ENCODE peak calls at places on chromosomes 5 and 9, in ten cellular contexts. G is GM12878, Z is HCT116, O is GM23338, Y is keratinocyte, J is fibroblast of lung, C is PC-9, Q is astrocyte, A is mammary epithelial cell, P is neural progenitor cell. U is an unnamed sample.

GRCh38 chr9:83280790-83281189 is 217.8 kb upstream of the RASEF start:
- DNase-seq in Z (no peak), Q (no peak), A (no peak), Y (no peak), O (no peak), J (no peak), G (no peak), P (no peak), C (no peak), U (no peak)

GRCh38 chr5:41817625-41818301 is 52.5 kb downstream of the OXCT1 start:
- DNase-seq in Z (no peak), Q (no peak), A (no peak), C (no peak), G (no peak), O (no peak), J (no peak), P (no peak), Y (no peak), U (no peak)

GRCh38 chr5:135309391-135310327 is 89.4 kb downstream of the MACROH2A1 start:
- DNase-seq in A (no peak), P (no peak), O (no peak), Y (no peak), G (no peak), C (no peak), J (no peak), Q (no peak), Z (no peak), U (peak)

GRCh38 chr9:127144670-127145458 is 22.4 kb upstream of the ANGPTL2 start:
- DNase-seq in P (no peak), C (no peak), J (no peak), Z (no peak), O (no peak), Q (no peak), Y (no peak), G (no peak), A (no peak), U (no peak)

GRCh38 chr5:11076945-11077613 is 316.0 kb upstream of the DAP start:
- DNase-seq in P (no peak), Q (no peak), G (no peak), Z (no peak), A (no peak), Y (no peak), O (no peak), C (no peak), J (no peak), U (no peak)

GRCh38 chr5:154523704-154524103 is 45.7 kb upstream of the HAND1 start:
- DNase-seq in A (peak), Z (no peak), Y (no peak), G (no peak), P (peak), J (peak), O (no peak), Q (no peak), C (no peak), U (peak)

GRCh38 chr9:105832311-105832710 is 138.0 kb downstream of the TMEM38B start:
- DNase-seq in Q (peak), C (no peak), J (peak), O (no peak), A (peak), P (no peak), G (no peak), Z (no peak), Y (no peak), U (no peak)

GRCh38 chr9:127170652-127171051 is 48.2 kb upstream of the ANGPTL2 start:
- DNase-seq in J (no peak), G (peak), P (no peak), O (no peak), Y (no peak), Z (no peak), Q (no peak), A (no peak), C (no peak), U (no peak)

GRCh38 chr5:180323929-180324632 is 29.1 kb downstream of the GFPT2 start:
- DNase-seq in P (no peak), Z (no peak), O (no peak), J (peak), G (no peak), C (no peak), Y (no peak), A (peak), Q (peak), U (no peak)

GRCh38 chr5:102579379-102579778 is 80.6 kb upstream of the SLCO6A1 start:
- DNase-seq in Z (no peak), O (no peak), P (no peak), Q (no peak), G (no peak), J (no peak), Y (no peak), A (no peak), C (no peak), U (no peak)

GRCh38 chr5:10030219-10030831 is 219.4 kb downstream of the ATPSCKMT start:
- DNase-seq in Z (peak), P (peak), J (peak), A (peak), G (no peak), C (no peak), O (peak), Y (no peak), Q (no peak), U (peak)

GRCh38 chr5:34684281-34684979 is 28.3 kb downstream of the RAI14 start:
- DNase-seq in C (peak), P (peak), J (peak), Y (peak), O (peak), Q (peak), A (peak), Z (peak), G (no peak), U (peak)

GRCh38 chr5:138668981-138669380 is 84.2 kb upstream of the CTNNA1 start:
- DNase-seq in J (peak), P (no peak), O (no peak), Y (no peak), Z (no peak), C (peak), Q (peak), A (no peak), G (no peak), U (peak)

GRCh38 chr9:97721396-97721795 is 24.3 kb upstream of the XPA start:
- DNase-seq in O (no peak), Y (no peak), C (no peak), G (no peak), Q (no peak), Z (no peak), J (no peak), A (no peak), P (no peak), U (peak)

GRCh38 chr9:129852575-129852974 is 17.3 kb downstream of the USP20 start:
- DNase-seq in Z (no peak), C (peak), G (no peak), O (no peak), J (no peak), P (no peak), Q (no peak), A (no peak), Y (no peak), U (no peak)

GRCh38 chr5:173885481-173886010 is 2.6 kb upstream of the CPEB4 start:
- DNase-seq in P (no peak), A (no peak), G (no peak), O (no peak), C (peak), J (no peak), Q (no peak), Y (no peak), Z (no peak), U (no peak)

DNA sequence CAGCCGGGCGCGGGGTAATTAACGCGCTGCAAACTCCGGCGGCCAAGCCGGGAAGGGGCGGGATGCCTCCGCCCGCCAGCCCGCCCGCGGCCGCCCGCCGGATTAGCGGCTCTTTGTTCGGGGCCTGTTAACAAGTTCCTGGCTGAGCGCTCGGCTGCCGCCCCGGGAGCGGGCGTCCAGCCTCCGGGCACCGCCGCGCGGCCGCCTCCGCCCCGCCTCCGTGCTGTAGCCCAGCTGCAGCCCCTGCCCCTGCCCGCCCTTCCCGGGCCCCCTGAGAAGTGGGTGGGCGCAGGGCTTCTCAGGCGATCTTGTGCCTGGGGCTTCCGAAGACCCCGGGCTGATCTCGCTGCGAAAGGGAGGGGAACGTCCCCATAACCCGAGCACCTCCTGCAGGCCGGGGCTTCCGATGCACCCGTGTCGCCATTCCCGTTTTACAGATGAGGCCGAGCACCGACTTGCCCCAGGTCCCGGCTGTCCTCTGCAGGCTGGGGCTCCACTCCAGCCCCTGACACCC is 7.6 kb downstream of the UNC5A start:
- DNase-seq in Q (no peak), A (no peak), P (peak), C (no peak), J (no peak), G (no peak), Z (no peak), Y (no peak), O (peak), U (peak)
- TF ChIP-seq EZH2 in Q (peak), A (no peak), P (peak), C (no peak), J (peak), G (no peak), Z (no peak), Y (peak), O (no peak), U (peak)

GRCh38 chr9:137168907-137169763 is 716 bp downstream of the LRRC26 start:
- DNase-seq in J (peak), C (peak), P (peak), Y (no peak), Z (peak), A (peak), Q (peak), G (no peak), O (peak), U (peak)

GRCh38 chr9:137168575-137168906 is 1.3 kb downstream of the LRRC26 start:
- DNase-seq in Z (no peak), G (no peak), C (no peak), O (peak), A (no peak), P (peak), J (no peak), Y (no peak), Q (no peak), U (peak)

GRCh38 chr9:137166242-137167112 is 3.4 kb downstream of the LRRC26 start:
- DNase-seq in P (no peak), G (no peak), O (no peak), Q (no peak), Z (no peak), Y (no peak), C (no peak), A (no peak), J (no peak), U (no peak)

GRCh38 chr9:137167113-137167751 is 2.6 kb downstream of the LRRC26 start:
- DNase-seq in A (no peak), J (no peak), G (no peak), P (no peak), O (peak), Y (no peak), Q (no peak), Z (no peak), C (no peak), U (peak)

DNA sequence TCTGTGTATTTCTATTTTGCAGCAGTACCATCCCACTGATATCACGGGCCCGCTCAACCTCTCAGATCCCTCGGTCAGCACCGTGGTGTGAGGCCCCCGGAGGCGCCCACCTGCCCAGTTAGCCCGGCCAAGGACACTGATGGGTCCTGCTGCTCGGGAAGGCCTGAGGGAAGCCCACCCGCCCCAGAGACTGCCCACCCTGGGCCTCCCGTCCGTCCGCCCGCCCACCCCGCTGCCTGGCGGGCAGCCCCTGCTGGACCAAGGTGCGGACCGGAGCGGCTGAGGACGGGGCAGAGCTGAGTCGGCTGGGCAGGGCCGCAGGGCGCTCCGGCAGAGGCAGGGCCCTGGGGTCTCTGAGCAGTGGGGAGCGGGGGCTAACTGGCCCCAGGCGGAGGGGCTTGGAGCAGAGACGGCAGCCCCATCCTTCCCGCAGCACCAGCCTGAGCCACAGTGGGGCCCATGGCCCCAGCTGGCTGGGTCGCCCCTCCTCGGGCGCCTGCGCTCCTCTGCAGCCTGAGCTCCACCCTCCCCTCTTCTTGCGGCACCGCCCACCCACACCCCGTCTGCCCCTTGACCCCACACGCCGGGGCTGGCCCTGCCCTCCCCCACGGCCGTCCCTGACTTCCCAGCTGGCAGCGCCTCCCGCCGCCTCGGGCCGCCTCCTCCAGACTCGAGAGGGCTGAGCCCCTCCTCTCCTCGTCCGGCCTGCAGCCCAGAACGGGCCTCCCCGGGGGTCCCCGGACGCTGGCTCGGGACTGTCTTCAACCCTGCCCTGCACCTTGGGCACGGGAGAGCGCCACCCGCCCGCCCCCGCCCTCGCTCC is 1.9 kb downstream of the LRRC26 start:
- DNase-seq in G (no peak), P (peak), A (no peak), J (no peak), O (peak), Y (no peak), C (no peak), Z (no peak), Q (no peak), U (no peak)
- TF ChIP-seq EZH2 in G (no peak), P (peak), A (no peak), J (peak), O (no peak), Y (no peak), C (no peak), Z (no peak), Q (peak), U (peak)

GRCh38 chr9:135715056-135715595 is 13.1 kb downstream of the KCNT1 start:
- DNase-seq in J (no peak), Q (no peak), C (no peak), G (no peak), A (no peak), O (no peak), Z (no peak), Y (no peak), P (no peak), U (no peak)

GRCh38 chr9:135711881-135712280 is 9.9 kb downstream of the KCNT1 start:
- DNase-seq in J (no peak), P (no peak), Z (no peak), C (no peak), O (no peak), G (no peak), A (no peak), Y (no peak), Q (no peak), U (no peak)

GRCh38 chr9:135716045-135716444 is 14.1 kb downstream of the KCNT1 start:
- DNase-seq in P (no peak), G (no peak), C (no peak), Z (no peak), Y (no peak), J (no peak), O (no peak), A (no peak), Q (no peak), U (no peak)

GRCh38 chr9:135712571-135713295 is 10.7 kb downstream of the KCNT1 start:
- DNase-seq in Y (no peak), Z (no peak), O (no peak), Q (no peak), A (no peak), J (no peak), P (no peak), C (no peak), G (no peak), U (no peak)

DNA sequence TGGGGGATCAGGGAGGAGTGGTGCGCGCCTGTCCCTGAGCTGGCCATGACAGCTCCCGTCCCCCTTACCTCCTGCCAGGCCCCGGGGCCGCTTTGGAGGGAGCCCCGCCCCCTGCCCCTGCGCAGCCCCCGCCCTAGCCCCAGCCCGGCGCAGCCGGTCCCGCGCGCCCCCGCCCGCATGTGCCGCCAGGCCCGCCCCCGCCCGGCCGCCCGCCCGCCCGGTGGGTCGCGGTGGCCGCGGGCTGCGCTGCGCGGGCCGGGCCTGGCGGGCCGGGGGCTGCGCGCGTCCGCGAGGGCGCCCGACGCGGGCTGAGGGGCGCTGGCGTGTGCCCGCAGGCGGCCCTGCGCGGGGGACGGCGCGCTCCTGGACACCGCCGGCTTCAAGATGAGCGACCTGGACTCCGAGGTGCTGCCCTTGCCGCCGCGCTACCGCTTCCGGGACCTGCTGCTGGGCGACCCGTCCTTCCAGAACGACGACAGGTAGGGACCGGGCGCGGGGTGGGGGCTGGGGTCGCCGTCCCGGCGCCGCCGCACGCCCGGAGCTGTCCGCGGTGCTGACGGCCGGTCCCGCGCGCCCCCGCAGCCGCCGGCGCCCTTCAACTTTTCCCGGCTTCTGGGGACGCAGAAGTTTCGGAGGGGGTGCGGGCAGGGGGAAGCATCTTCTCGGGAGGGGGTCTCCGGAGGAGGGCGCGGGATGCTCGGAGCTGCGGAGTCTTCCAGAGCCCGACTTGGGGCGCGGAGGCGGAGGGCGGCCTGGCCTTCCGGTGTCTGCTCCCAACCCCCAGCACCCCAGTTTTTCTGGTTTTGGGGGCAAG is 12.5 kb downstream of the KCNT1 start:
- DNase-seq in C (no peak), Z (no peak), Y (no peak), G (no peak), J (no peak), O (peak), P (peak), Q (no peak), A (no peak), U (no peak)
- TF ChIP-seq EZH2 in C (no peak), Z (no peak), Y (no peak), G (no peak), J (no peak), O (no peak), P (peak), Q (no peak), A (no peak), U (no peak)

DNA sequence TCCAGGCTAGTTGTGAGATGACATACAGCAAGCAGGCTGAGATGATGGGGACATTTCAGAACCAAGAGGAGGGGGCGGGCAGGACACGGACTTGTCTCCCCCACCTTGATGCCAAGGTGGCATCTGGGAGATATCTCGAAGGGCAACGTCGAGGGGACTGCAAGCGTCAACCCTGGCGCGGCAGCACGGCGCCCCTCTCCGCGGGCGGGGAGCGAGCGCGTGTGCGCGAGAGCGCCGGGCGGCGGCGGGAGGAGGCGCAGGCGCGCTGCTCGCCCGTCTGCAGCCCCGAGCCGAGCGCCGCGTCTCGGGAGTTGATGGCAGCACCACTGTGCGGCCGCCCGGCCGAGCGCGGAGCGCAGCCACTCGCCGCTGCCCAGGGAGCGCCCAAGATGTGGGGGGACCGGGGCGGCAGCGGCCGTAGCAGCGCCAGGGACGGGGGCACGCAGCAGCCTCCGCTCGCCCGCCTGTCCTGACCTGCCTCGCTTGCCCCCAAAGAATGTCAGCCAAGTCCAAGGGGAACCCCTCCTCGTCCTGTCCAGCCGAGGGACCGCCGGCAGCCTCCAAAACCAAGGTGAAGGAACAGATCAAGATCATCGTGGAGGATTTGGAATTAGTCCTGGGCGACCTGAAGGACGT is at the start of gene PRR16:
- DNase-seq in O (peak), Y (no peak), Q (peak), G (no peak), J (peak), Z (no peak), A (peak), C (no peak), P (peak), U (peak)
- TF ChIP-seq EZH2 in O (no peak), Y (peak), Q (no peak), G (no peak), J (no peak), Z (no peak), A (no peak), C (no peak), P (no peak), U (no peak)

DNA sequence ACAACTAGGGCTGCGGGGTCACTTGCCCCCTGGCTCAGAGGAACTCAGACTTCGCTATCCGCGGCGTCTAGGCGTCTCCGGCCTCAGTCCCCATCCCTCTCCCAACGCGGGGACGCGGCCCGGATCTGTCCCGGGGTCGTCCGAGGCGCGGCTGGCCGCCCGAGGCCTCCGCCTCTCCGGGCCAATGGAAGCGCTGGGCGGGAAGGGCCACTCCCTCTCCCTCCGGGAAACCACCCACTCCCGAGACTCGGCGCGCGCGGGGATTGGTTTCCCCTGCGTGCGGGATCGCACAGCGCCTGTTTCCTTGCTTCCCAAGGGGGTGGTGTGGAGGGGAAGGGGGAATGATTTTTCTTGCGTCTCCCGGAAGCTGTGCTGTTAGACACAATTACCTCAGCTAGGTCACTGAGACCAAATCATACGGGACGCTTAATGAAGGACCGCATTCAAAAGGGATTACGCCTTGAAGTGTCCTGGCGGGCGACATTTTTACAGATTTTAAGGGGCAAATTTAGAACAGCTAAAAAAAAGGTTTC is 38.4 kb downstream of the NR2F1 start:
- DNase-seq in O (peak), Y (no peak), Z (no peak), C (peak), Q (peak), A (peak), J (peak), G (no peak), P (peak), U (no peak)
- TF ChIP-seq EZH2 in O (no peak), Y (no peak), Z (no peak), C (no peak), Q (no peak), A (no peak), J (no peak), G (no peak), P (no peak), U (no peak)

GRCh38 chr5:132747064-132747692 is at the start of gene CCNI2:
- DNase-seq in P (peak), G (no peak), Z (no peak), C (no peak), J (no peak), A (peak), O (peak), Y (no peak), Q (no peak), U (peak)
- TF ChIP-seq EZH2 in P (no peak), G (no peak), Z (no peak), C (no peak), J (peak), A (no peak), O (peak), Y (no peak), Q (peak), U (peak)

DNA sequence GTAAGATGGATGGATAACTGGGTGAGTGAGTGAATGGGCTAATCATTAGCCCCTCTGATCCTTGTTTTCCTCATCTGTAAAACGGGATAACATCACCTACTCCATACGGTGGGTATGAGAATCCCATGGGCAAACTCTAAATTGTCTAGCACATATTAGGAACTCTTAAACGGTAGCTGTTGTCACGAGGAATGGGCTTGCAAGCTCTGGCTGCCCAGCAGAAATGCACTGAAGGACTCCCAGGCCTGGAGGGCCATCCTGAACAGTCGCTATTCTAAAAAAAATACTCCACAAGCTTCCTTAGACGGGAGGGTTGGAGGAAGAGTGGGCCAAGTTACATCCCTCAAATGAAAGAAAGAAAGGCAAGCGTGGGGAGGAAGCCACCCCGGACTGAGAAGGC is 711 bp upstream of the POU4F3 start:
- DNase-seq in Z (no peak), Y (no peak), C (no peak), Q (no peak), A (no peak), J (no peak), O (no peak), G (no peak), P (no peak), U (no peak)
- TF ChIP-seq EZH2 in Z (no peak), Y (no peak), C (no peak), Q (no peak), A (no peak), J (no peak), O (peak), G (no peak), P (peak), U (peak)

U was measured in GM23248.